ENCODE peak calls at places on chromosomes 7 and 10, in four cellular contexts. I, R, E and H are unnamed samples.

GRCh38 chr10:132243141-132243540 is 56.4 kb downstream of the DPYSL4 start:
- DNase-seq in I (no peak), R (no peak), E (no peak), H (no peak)

GRCh38 chr10:70807566-70807965 is 8.2 kb upstream of the SGPL1 start:
- DNase-seq in I (no peak), R (no peak), E (no peak), H (no peak)

GRCh38 chr10:22219308-22219707 is 1.5 kb upstream of the EBLN1 start:
- DNase-seq in I (no peak), R (no peak), E (no peak), H (no peak)

GRCh38 chr7:46754135-46754730 is 827.7 kb downstream of the TNS3 start:
- DNase-seq in I (no peak), R (peak), E (no peak), H (no peak)

GRCh38 chr7:131688738-131689661 is 132.6 kb upstream of the PODXL start:
- DNase-seq in I (peak), R (peak), E (peak), H (peak)

GRCh38 chr10:51273572-51273971 is 199.3 kb downstream of the PRKG1 start:
- DNase-seq in I (no peak), R (no peak), E (no peak), H (no peak)

GRCh38 chr7:107948645-107949442 is 54.1 kb downstream of the LAMB1 start:
- DNase-seq in I (no peak), R (peak), E (no peak), H (no peak)

GRCh38 chr10:45425628-45426563 is 51.9 kb downstream of the ALOX5 start:
- DNase-seq in I (no peak), R (peak), E (no peak), H (peak)

GRCh38 chr7:44520574-44520973 is 20.6 kb downstream of the NPC1L1 start:
- DNase-seq in I (no peak), R (no peak), E (no peak), H (no peak)

GRCh38 chr7:95723583-95724180 is 48.7 kb upstream of the DYNC1I1 start:
- DNase-seq in I (no peak), R (peak), E (no peak), H (peak)

GRCh38 chr10:126458453-126458852 is 70.2 kb upstream of the ADAM12 start:
- DNase-seq in I (no peak), R (no peak), E (no peak), H (no peak)

GRCh38 chr7:2383543-2384274 is 19.7 kb upstream of the CHST12 start:
- DNase-seq in I (no peak), R (no peak), E (no peak), H (no peak)

GRCh38 chr10:67803588-67804394 is 34.2 kb downstream of the DNAJC12 start:
- DNase-seq in I (no peak), R (no peak), E (no peak), H (no peak)

GRCh38 chr10:51685768-51686167 is 13.6 kb downstream of the CSTF2T start:
- DNase-seq in I (no peak), R (no peak), E (no peak), H (no peak)

GRCh38 chr7:157657741-157658740 is 321.2 kb downstream of the DNAJB6 start:
- DNase-seq in I (no peak), R (no peak), E (no peak), H (peak)

GRCh38 chr10:65270969-65271368 is 1654.9 kb upstream of the LRRTM3 start:
- DNase-seq in I (no peak), R (no peak), E (no peak), H (no peak)

GRCh38 chr10:64113796-64114195 is 592.6 kb downstream of the REEP3 start:
- DNase-seq in I (no peak), R (no peak), E (no peak), H (no peak)

GRCh38 chr10:100403734-100404133 is 56.7 kb downstream of the SCD start:
- DNase-seq in I (no peak), R (no peak), E (no peak), H (no peak)

GRCh38 chr7:29274156-29275017 is 79.8 kb downstream of the CHN2 start:
- DNase-seq in I (no peak), R (no peak), E (no peak), H (peak)

GRCh38 chr7:46139079-46139478 is 218.0 kb upstream of the IGFBP3 start:
- DNase-seq in I (no peak), R (no peak), E (no peak), H (no peak)

GRCh38 chr10:119149157-119149556 is 16.4 kb downstream of the SFXN4 start:
- DNase-seq in I (no peak), R (no peak), E (no peak), H (no peak)

GRCh38 chr10:14971867-14972448 is 12.8 kb downstream of the MEIG1 start:
- DNase-seq in I (no peak), R (peak), E (no peak), H (peak)

GRCh38 chr10:3898821-3899220 is 113.8 kb upstream of the KLF6 start:
- DNase-seq in I (no peak), R (no peak), E (no peak), H (no peak)

GRCh38 chr10:32983333-32983909 is 25.4 kb upstream of the ITGB1 start:
- DNase-seq in I (no peak), R (peak), E (no peak), H (no peak)

GRCh38 chr10:6704891-6705290 is 124.8 kb upstream of the PRKCQ start:
- DNase-seq in I (no peak), R (no peak), E (no peak), H (no peak)

GRCh38 chr7:100687740-100688592 is 6.1 kb downstream of the GIGYF1 start:
- DNase-seq in I (no peak), R (no peak), E (no peak), H (no peak)

GRCh38 chr10:72567421-72567820 is 58.5 kb downstream of the MICU1 start:
- DNase-seq in I (no peak), R (peak), E (no peak), H (no peak)

GRCh38 chr7:149804106-149804505 is 30.7 kb upstream of the ZNF467 start:
- DNase-seq in I (no peak), R (no peak), E (no peak), H (no peak)

GRCh38 chr7:106421181-106421762 is 136.5 kb upstream of the NAMPT start:
- DNase-seq in I (no peak), R (peak), E (peak), H (peak)

GRCh38 chr10:127398140-127398966 is 150.8 kb upstream of the NPS start:
- DNase-seq in I (no peak), R (peak), E (no peak), H (no peak)

GRCh38 chr10:103333934-103334520 is 16.9 kb downstream of the PCGF6 start:
- DNase-seq in I (no peak), R (peak), E (no peak), H (no peak)

GRCh38 chr10:69802424-69803161 is 887 bp downstream of the COL13A1 start:
- DNase-seq in I (no peak), R (no peak), E (peak), H (no peak)

GRCh38 chr10:26931223-26931622 is 70.5 kb upstream of the ABI1 start:
- DNase-seq in I (no peak), R (no peak), E (peak), H (no peak)

GRCh38 chr7:1386623-1387220 is 72.5 kb downstream of the MICALL2 start:
- DNase-seq in I (no peak), R (no peak), E (no peak), H (no peak)

GRCh38 chr7:102473271-102473991 is 5.3 kb downstream of the POLR2J start:
- DNase-seq in I (no peak), R (no peak), E (no peak), H (no peak)